ENCODE peak calls at places on chromosomes 2 and 18, in four cellular contexts. Z is GM23248, O is astrocyte, S is HCT116. G is an unnamed sample.

GRCh38 chr2:169091761-169092523 is 22.6 kb downstream of the DHRS9 start:
- DNase-seq in Z (peak), O (peak), S (peak), G (peak)

GRCh38 chr2:45289018-45289417 is 279.8 kb upstream of the SIX2 start:
- DNase-seq in Z (no peak), O (no peak), S (no peak), G (no peak)

GRCh38 chr2:19911799-19912509 is 10.2 kb upstream of the TTC32 start:
- DNase-seq in Z (peak), O (peak), S (peak), G (peak)

GRCh38 chr2:236626391-236627150 is 56.9 kb downstream of the ACKR3 start:
- DNase-seq in Z (no peak), O (no peak), S (no peak), G (no peak)

GRCh38 chr2:121386707-121387106 is 101.7 kb upstream of the TFCP2L1 start:
- DNase-seq in Z (peak), O (peak), S (no peak), G (peak)

GRCh38 chr18:54717673-54718435 is 110.4 kb upstream of the RAB27B start:
- DNase-seq in Z (no peak), O (peak), S (no peak), G (no peak)

GRCh38 chr2:862356-862687 is 88.3 kb upstream of the SNTG2 start:
- DNase-seq in Z (no peak), O (no peak), S (no peak), G (no peak)

GRCh38 chr2:17643031-17643615 is 102.6 kb downstream of the VSNL1 start:
- DNase-seq in Z (peak), O (peak), S (peak), G (peak)

GRCh38 chr2:120348134-120349103 is 2.5 kb downstream of the INHBB start:
- DNase-seq in Z (no peak), O (no peak), S (no peak), G (no peak)

GRCh38 chr2:6828299-6828584 is 37.5 kb downstream of the CMPK2 start:
- DNase-seq in Z (peak), O (peak), S (peak), G (no peak)

GRCh38 chr2:131517106-131517831 is 10.4 kb upstream of the CCDC74A start:
- DNase-seq in Z (no peak), O (no peak), S (no peak), G (no peak)

GRCh38 chr18:9741821-9742541 is 33.9 kb downstream of the RAB31 start:
- DNase-seq in Z (peak), O (no peak), S (no peak), G (no peak)

GRCh38 chr2:62181836-62182235 is 14.1 kb upstream of the B3GNT2 start:
- DNase-seq in Z (no peak), O (no peak), S (no peak), G (no peak)

GRCh38 chr2:231568785-231569435 is 23.8 kb upstream of the TEX44 start:
- DNase-seq in Z (no peak), O (no peak), S (no peak), G (no peak)

GRCh38 chr2:218882463-218882821 is 1.8 kb downstream of the WNT10A start:
- DNase-seq in Z (no peak), O (no peak), S (no peak), G (no peak)

GRCh38 chr2:218880749-218881594 is at the start of gene WNT10A:
- DNase-seq in Z (no peak), O (no peak), S (no peak), G (no peak)

GRCh38 chr2:218882866-218883366 is 2.3 kb downstream of the WNT10A start:
- DNase-seq in Z (peak), O (no peak), S (no peak), G (peak)

GRCh38 chr2:218879881-218880748 is 537 bp upstream of the WNT10A start:
- DNase-seq in Z (peak), O (no peak), S (no peak), G (no peak)

GRCh38 chr2:218881744-218882462 is 1.3 kb downstream of the WNT10A start:
- DNase-seq in Z (no peak), O (no peak), S (no peak), G (no peak)
- TF ChIP-seq EZH2 in Z (no peak), O (no peak), S (no peak), G (no peak)

DNA sequence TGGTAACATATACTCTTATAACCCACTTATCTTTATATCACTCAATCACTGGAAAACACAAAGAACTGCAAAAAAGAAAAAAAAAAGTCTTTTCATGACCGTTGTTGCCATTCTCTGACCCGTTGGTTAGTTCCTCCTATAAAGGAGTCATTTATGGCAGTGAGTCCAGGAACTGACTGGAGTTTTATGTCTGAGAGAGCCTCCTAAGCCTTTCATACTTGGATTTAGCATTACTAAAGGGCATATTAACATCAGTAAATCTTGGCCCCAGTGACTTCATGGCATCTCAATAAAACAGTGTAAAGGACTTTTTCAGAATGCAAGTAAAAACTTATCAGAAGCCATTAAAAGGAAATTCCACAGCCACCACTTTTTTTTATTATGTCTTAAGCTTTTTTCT is 103.4 kb upstream of the EPHA4 start:
- DNase-seq in Z (no peak), O (no peak), S (no peak), G (no peak)
- TF ChIP-seq EZH2 in Z (no peak), O (no peak), S (no peak), G (no peak)

GRCh38 chr2:85753525-85754312 is at the start of gene ATOH8:
- DNase-seq in Z (peak), O (peak), S (no peak), G (peak)

GRCh38 chr2:85756195-85756594 is 2.4 kb downstream of the ATOH8 start:
- DNase-seq in Z (no peak), O (no peak), S (no peak), G (no peak)

GRCh38 chr2:85753035-85753524 is 711 bp upstream of the ATOH8 start:
- DNase-seq in Z (peak), O (no peak), S (no peak), G (no peak)

GRCh38 chr2:85755122-85756027 is 1.6 kb downstream of the ATOH8 start:
- DNase-seq in Z (peak), O (no peak), S (no peak), G (no peak)

DNA sequence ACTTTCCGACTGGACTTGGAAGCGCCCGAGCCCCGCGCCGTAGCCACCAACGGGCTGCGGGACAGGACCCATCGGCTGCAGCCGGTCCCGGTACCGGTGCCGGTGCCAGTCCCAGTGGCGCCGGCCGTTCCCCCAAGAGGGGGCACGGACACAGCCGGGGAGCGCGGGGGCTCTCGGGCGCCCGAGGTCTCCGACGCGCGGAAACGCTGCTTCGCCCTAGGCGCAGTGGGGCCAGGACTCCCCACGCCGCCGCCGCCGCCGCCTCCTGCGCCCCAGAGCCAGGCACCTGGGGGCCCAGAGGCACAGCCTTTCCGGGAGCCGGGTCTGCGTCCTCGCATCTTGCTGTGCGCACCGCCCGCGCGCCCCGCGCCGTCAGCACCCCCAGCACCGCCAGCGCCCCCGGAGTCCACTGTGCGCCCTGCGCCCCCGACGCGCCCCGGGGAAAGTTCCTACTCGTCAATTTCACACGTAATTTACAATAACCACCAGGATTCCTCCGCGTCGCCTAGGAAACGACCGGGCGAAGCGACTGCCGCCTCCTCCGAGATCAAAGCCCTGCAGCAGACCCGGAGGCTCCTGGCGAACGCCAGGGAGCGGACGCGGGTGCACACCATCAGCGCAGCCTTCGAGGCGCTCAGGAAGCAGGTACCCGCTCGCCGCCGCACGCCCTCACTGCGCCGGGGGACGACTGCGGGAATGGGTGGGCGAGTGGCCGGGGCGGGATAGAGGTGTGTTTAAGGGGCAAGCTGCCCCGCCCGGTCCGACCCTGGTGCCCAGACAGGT is 713 bp downstream of the ATOH8 start:
- DNase-seq in Z (peak), O (peak), S (no peak), G (peak)
- TF ChIP-seq EZH2 in Z (no peak), O (no peak), S (no peak), G (no peak)

GRCh38 chr2:219434718-219435525 is at the start of gene SPEG:
- DNase-seq in Z (peak), O (no peak), S (no peak), G (no peak)
- TF ChIP-seq EZH2 in Z (no peak), O (no peak), S (no peak), G (no peak)

DNA sequence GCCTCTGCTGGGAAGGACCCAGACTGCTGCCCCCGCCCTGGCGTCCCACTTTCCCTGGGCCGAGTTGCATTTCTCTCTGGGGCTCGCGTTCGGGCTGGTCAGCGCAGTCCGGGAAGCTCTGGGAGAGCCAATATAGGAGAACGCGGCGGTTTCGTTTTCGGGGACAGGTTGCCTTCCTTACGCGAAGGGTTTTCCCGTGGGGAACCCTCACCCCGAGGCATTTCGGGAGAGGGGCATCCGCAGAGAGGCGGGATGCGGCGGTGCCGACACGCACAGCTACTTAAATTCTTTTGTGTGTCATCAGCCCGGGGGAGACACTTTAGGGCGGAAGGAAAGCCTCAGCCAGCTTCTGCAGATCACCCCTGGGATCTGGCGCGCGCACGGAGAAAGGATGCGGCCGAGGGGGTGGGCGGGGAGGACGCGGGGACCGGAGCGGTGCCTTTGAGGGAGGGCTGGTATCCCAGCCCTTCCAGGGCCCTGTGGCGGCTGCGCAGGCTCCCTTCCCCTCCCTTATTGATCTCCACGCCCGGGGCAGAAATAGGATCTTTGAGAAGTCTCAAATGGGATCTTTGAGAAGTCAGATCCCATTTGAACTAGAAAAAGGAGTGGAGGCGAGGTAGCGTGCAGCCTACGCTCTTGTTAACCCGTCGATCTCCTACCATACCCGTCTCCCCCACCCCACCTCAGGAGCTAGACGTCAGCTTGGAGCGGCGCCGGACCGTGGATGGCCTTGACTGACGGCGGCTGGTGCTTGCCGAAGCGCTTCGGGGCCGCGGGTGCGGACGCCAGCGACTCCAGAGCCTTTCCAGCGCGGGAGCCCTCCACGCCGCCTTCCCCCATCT is 1.3 kb downstream of the GATA6 start:
- DNase-seq in Z (peak), O (peak), S (no peak), G (peak)
- TF ChIP-seq EZH2 in Z (no peak), O (no peak), S (no peak), G (no peak)

DNA sequence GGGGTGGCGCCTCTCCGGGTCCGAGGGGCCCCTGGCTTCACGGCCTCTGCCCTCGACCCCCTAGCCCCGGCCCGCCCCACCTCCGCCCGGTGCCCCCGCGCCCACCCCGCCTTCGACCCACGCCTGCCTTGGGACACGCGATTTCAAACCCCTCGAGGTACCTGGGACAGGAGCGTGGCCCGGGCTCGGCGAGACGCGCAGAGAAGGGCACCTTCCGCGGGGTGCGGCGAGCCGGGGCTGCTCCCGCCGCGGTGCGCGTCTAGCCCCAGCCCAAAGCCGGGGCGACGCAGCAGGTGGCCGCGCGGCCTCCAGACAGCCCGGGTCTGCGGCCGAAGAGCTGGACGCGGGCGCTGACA is 270 bp downstream of the CRACDL start:
- DNase-seq in Z (no peak), O (no peak), S (no peak), G (no peak)
- TF ChIP-seq EZH2 in Z (no peak), O (no peak), S (no peak), G (no peak)

GRCh38 chr2:119157850-119158511 is 570 bp downstream of the C1QL2 start:
- DNase-seq in Z (no peak), O (no peak), S (no peak), G (no peak)
- TF ChIP-seq EZH2 in Z (peak), O (no peak), S (no peak), G (no peak)

DNA sequence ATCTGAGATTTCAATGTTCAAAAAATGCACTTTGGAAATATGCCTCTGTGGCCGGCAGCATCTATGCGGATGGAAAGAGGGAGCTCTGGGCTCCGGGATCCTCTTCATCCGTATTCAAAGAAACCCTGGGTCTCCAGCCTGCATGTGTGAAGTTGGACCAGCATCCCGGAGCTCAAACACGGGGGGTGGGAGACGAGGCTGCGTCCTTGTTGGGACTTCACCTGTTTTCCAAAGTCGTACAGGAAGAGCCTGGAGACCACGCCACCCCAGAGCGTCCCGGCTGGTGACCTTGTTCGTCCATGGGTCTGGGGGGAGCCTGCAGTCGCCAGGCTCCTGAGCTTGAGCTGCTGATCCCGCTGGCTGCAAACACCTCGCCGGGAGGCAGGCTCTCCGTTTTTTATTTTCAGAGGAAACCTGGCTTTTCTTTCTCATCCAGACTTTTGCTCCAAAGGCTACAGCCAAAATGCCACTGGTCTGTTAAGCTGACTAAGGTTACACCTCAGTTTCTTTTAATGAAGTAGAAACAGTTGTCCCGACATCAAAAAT is 77.4 kb downstream of the PTGR3 start:
- DNase-seq in Z (peak), O (no peak), S (no peak), G (no peak)
- TF ChIP-seq EZH2 in Z (no peak), O (no peak), S (no peak), G (no peak)